ENCODE peak calls at places on chromosomes 5 and 9, in six cellular contexts. V is upper lobe of right lung; S is CD4-positive, alpha-beta memory T cell; T is NCI-H1105 treated with DMSO at 0.1 percent for 48 hours; N is CD8-positive, alpha-beta T cell; M is AG04450. I is an unnamed sample.

GRCh38 chr5:179795049-179795862 is 1.5 kb downstream of the LTC4S start:
- DNase-seq in V (peak), N (no peak), S (no peak), M (no peak), T (peak), I (no peak)

GRCh38 chr5:43638107-43638506 is 35.1 kb downstream of the NNT start:
- DNase-seq in S (no peak), M (no peak), V (no peak), N (no peak), T (no peak), I (no peak)

GRCh38 chr5:151556808-151557207 is 34.3 kb downstream of the FAT2 start:
- DNase-seq in N (no peak), M (no peak), T (no peak), V (no peak), S (no peak), I (no peak)

GRCh38 chr9:1007312-1007711 is 30.9 kb downstream of the DMRT3 start:
- DNase-seq in S (no peak), T (no peak), M (no peak), N (no peak), V (no peak), I (no peak)

GRCh38 chr9:71619926-71620325 is 148.4 kb downstream of the CEMIP2 start:
- DNase-seq in N (no peak), M (no peak), S (no peak), T (no peak), V (no peak), I (no peak)

GRCh38 chr5:179264053-179264540 is 81.2 kb downstream of the ADAMTS2 start:
- DNase-seq in N (no peak), S (no peak), M (no peak), V (peak), T (no peak), I (no peak)

GRCh38 chr9:99368341-99369326 is 146.6 kb downstream of the SEC61B start:
- DNase-seq in V (no peak), M (no peak), S (no peak), T (no peak), N (no peak), I (no peak)

GRCh38 chr5:72955143-72955767 is 586 bp upstream of the FCHO2 start:
- DNase-seq in S (no peak), T (peak), N (no peak), V (peak), M (no peak), I (no peak)